ENCODE peak calls at places on chromosomes 12 and 14, in five cellular contexts. U is right atrium auricular region, W is pancreas, V is uterus, N is colonic mucosa. R is an unnamed sample. For H3K4me1, the result is how much of the 10 kb centered on the place peaks cover.

GRCh38 chr12:73867147-73867546 is 670.5 kb upstream of the ATXN7L3B start:
- DNase-seq in U (no peak), W (no peak), V (no peak), N (no peak), R (no peak)

GRCh38 chr14:32703246-32703645 is 235.4 kb upstream of the NPAS3 start:
- DNase-seq in U (no peak), W (no peak), V (no peak), N (no peak), R (no peak)

GRCh38 chr14:36747411-36748184 is 85.9 kb downstream of the PAX9 start:
- DNase-seq in U (no peak), W (no peak), V (no peak), N (no peak), R (no peak)

GRCh38 chr12:29317556-29318363 is 63.2 kb downstream of the ERGIC2 start:
- DNase-seq in U (peak), W (no peak), V (no peak), N (peak), R (no peak)

GRCh38 chr12:111775205-111776193 is 8.8 kb downstream of the ALDH2 start:
- DNase-seq in U (peak), W (no peak), V (peak), N (peak), R (no peak)

GRCh38 chr12:91819132-91819447 is 326.6 kb downstream of the BTG1 start:
- DNase-seq in U (no peak), W (no peak), V (no peak), N (peak), R (no peak)

GRCh38 chr12:121223283-121223946 is 13.5 kb downstream of the P2RX4 start:
- DNase-seq in U (no peak), W (no peak), V (no peak), N (peak), R (no peak)

GRCh38 chr12:113766133-113766879 is 199.8 kb downstream of the RBM19 start:
- DNase-seq in U (no peak), W (peak), V (no peak), N (no peak), R (no peak)

GRCh38 chr12:85278598-85279448 is 1.2 kb upstream of the ALX1 start:
- DNase-seq in U (no peak), W (peak), V (no peak), N (no peak), R (no peak)

GRCh38 chr12:16389594-16389993 is 42.1 kb downstream of the MGST1 start:
- DNase-seq in U (no peak), W (no peak), V (no peak), N (no peak), R (no peak)

DNA sequence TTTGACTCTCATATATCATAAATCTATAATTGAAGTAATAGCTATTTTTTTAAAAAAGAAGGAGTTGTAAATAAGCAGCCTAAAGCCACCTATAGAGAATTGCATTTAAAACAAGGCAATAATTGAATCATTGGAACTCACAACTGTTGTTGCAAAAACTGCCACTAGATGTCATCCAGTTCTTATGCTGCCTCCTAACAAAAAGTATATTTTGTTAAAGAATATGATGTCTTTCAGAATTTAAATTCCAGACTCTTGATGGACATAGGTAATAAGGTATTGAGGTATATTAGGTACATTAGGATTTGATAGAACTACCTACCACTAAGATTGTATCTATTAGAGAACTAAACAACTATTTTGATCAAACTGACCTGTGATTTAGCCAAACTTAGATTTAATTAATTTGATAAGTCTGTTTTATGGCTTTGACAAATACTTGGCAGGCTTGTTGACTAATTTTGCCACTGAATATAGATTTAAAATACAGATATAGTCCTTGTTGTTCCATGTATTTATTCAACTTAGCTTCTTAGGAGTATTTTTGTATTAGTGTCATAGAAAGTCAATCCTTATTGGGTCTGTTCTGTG is 401.4 kb downstream of the RPL10L start:
- DNase-seq in U (no peak), W (no peak), V (no peak), N (no peak), R (no peak)
- TF ChIP-seq CTCF in U (peak), W (no peak), V (peak), N (no peak), R (no peak)

GRCh38 chr12:110733089-110733715 is 9.5 kb downstream of the PPP1CC start:
- DNase-seq in U (peak), W (no peak), V (no peak), N (no peak), R (no peak)
- H3K4me1 ChIP-seq in U (half or more), W (under half), V (under half), N (under half), R (under half)

GRCh38 chr14:65170318-65170717 is 68.0 kb upstream of the MAX start:
- DNase-seq in U (no peak), W (no peak), V (no peak), N (no peak), R (no peak)
- H3K4me3 ChIP-seq in U (no peak), W (no peak), V (no peak), N (no peak), R (peak)

GRCh38 chr14:55535521-55536207 is 44.3 kb upstream of the KTN1 start:
- DNase-seq in U (no peak), W (no peak), V (no peak), N (no peak), R (no peak)

GRCh38 chr14:55533960-55534359 is 46.0 kb upstream of the KTN1 start:
- DNase-seq in U (no peak), W (no peak), V (no peak), N (no peak), R (no peak)

GRCh38 chr14:55536208-55536708 is 43.7 kb upstream of the KTN1 start:
- DNase-seq in U (no peak), W (no peak), V (no peak), N (no peak), R (no peak)

GRCh38 chr14:55530464-55530863 is 49.5 kb upstream of the KTN1 start:
- DNase-seq in U (no peak), W (no peak), V (no peak), N (no peak), R (no peak)

GRCh38 chr14:55532645-55533309 is 47.2 kb upstream of the KTN1 start:
- DNase-seq in U (no peak), W (no peak), V (no peak), N (no peak), R (no peak)
- TF ChIP-seq CTCF in U (no peak), W (no peak), V (no peak), N (no peak), R (no peak)

DNA sequence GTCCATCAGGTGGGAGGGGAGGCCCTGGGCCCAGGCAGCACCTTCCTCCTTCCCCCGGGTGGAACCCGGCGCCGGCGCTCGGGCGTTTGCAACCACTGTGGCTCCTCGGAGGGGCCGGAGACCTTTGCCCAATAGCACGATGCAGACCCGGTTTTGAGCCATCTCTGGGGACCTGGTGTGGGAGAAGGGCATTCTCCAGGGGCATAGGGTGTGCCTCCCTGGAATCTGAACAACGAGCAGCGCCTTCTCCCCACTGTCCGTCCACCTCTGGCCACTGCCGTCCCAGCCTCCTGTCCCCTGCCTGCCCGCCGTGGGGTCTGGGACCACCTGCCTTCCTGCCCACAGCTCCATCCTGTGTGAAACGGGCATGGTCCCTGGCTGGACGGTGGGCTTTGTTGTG is 12.5 kb downstream of the ZFYVE21 start:
- DNase-seq in U (no peak), W (no peak), V (no peak), N (no peak), R (no peak)
- H3K4me1 ChIP-seq in U (under half), W (under half), V (under half), N (under half), R (under half)

GRCh38 chr12:31682136-31682962 is 22.9 kb downstream of the ETFBKMT start:
- DNase-seq in U (no peak), W (no peak), V (no peak), N (peak), R (no peak)

GRCh38 chr12:31685801-31686200 is 26.3 kb downstream of the ETFBKMT start:
- DNase-seq in U (no peak), W (no peak), V (no peak), N (no peak), R (no peak)

DNA sequence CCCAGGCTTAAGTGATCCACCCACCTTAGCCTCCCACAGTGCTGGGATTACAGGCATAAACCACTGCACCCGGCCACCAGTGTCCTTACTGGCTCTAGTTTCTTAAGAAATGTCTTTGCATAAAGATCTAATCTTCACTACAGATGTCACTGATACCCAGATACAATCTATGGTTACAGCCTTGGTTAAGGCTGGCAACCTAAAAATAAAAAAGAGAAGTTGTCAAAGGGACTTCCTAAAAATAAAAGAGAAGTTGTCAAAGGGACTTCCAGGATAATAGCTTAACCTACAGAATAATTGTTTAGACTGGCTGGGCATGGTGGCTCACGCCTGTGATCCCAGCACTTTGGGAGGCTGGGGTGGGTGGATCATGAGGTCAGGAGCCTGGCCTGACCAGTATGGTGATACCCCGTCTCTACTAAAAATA is 27.6 kb downstream of the ETFBKMT start:
- DNase-seq in U (no peak), W (no peak), V (no peak), N (no peak), R (no peak)
- H3K4me3 ChIP-seq in U (no peak), W (no peak), V (no peak), N (no peak), R (no peak)

GRCh38 chr12:9064201-9064814 is 51.4 kb downstream of the A2M start:
- DNase-seq in U (peak), W (peak), V (peak), N (peak), R (no peak)
- TF ChIP-seq CTCF in U (no peak), W (no peak), V (peak), N (peak), R (peak)